ENCODE peak calls at places on chromosomes 1 and 21, in ten cellular contexts. L, J, C, Y, H, I, Z, G, X and S are unnamed samples.

GRCh38 chr1:40409467-40409866 is 35.9 kb downstream of the SMAP2 start:
- DNase-seq in C (no peak), L (no peak), H (no peak), Y (no peak), Z (no peak), G (no peak), I (no peak), X (no peak), J (no peak), S (no peak)

GRCh38 chr1:243740255-243740999 is 109.6 kb downstream of the AKT3 start:
- DNase-seq in I (no peak), L (no peak), G (no peak), Y (no peak), X (no peak), H (peak), Z (no peak), J (no peak), C (no peak), S (no peak)

GRCh38 chr1:237398751-237399150 is 356.8 kb downstream of the RYR2 start:
- DNase-seq in I (no peak), Y (no peak), X (no peak), C (no peak), Z (no peak), H (no peak), J (no peak), L (no peak), G (no peak), S (no peak)

GRCh38 chr1:28503117-28503516 is 2.7 kb upstream of the RCC1 start:
- DNase-seq in L (no peak), G (no peak), C (no peak), I (no peak), Z (no peak), Y (no peak), J (no peak), X (no peak), H (no peak), S (no peak)

GRCh38 chr1:6515771-6516170 is 24.3 kb upstream of the PLEKHG5 start:
- DNase-seq in X (no peak), J (no peak), Z (no peak), H (no peak), C (no peak), Y (no peak), G (no peak), I (no peak), L (no peak), S (no peak)

GRCh38 chr1:46496505-46496904 is 6.9 kb downstream of the DMBX1 start:
- DNase-seq in G (no peak), H (no peak), J (no peak), C (no peak), Y (no peak), I (no peak), L (no peak), X (no peak), Z (no peak), S (no peak)

GRCh38 chr1:27476222-27476621 is 13.7 kb downstream of the WASF2 start:
- DNase-seq in C (no peak), Z (no peak), G (no peak), H (no peak), L (no peak), J (no peak), I (no peak), X (no peak), Y (no peak), S (no peak)

GRCh38 chr1:51576085-51576444 is 40.8 kb upstream of the OSBPL9 start:
- DNase-seq in L (no peak), Y (no peak), G (no peak), J (no peak), C (no peak), X (no peak), H (no peak), Z (no peak), I (peak), S (no peak)

GRCh38 chr1:117694543-117694942 is 88.7 kb downstream of the TENT5C start:
- DNase-seq in L (no peak), I (no peak), Z (no peak), C (no peak), G (no peak), H (no peak), X (no peak), Y (no peak), J (no peak), S (no peak)

GRCh38 chr1:30322859-30323257 is 400.5 kb downstream of the MATN1 start:
- DNase-seq in Y (no peak), Z (no peak), I (no peak), G (no peak), L (no peak), C (peak), J (no peak), X (no peak), H (no peak), S (no peak)

GRCh38 chr1:45802343-45803298 is 791 bp upstream of the MAST2 start:
- DNase-seq in G (peak), X (peak), Y (peak), C (peak), J (peak), I (peak), Z (peak), L (peak), H (peak), S (no peak)

GRCh38 chr1:223039990-223040389 is 103.1 kb downstream of the TLR5 start:
- DNase-seq in Z (no peak), C (no peak), H (no peak), G (no peak), I (no peak), L (no peak), X (no peak), Y (no peak), J (no peak), S (no peak)

GRCh38 chr1:55582078-55582477 is 366.9 kb upstream of the USP24 start:
- DNase-seq in I (no peak), H (no peak), Z (no peak), Y (no peak), J (no peak), G (no peak), X (no peak), L (no peak), C (no peak), S (no peak)

GRCh38 chr1:247680171-247680570 is 632 bp upstream of the OR13G1 start:
- DNase-seq in H (no peak), I (no peak), Z (no peak), J (no peak), C (no peak), X (no peak), G (no peak), L (no peak), Y (no peak), S (no peak)

GRCh38 chr1:23376890-23377811 is 7.5 kb upstream of the ZNF436 start:
- DNase-seq in Z (no peak), J (peak), L (peak), Y (peak), X (no peak), C (no peak), I (no peak), G (no peak), H (peak), S (no peak)
- TF ChIP-seq CTCF in Z (no peak), J (no peak), L (no peak), Y (no peak), X (no peak), C (no peak), I (no peak), G (no peak), H (no peak), S (no peak)

DNA sequence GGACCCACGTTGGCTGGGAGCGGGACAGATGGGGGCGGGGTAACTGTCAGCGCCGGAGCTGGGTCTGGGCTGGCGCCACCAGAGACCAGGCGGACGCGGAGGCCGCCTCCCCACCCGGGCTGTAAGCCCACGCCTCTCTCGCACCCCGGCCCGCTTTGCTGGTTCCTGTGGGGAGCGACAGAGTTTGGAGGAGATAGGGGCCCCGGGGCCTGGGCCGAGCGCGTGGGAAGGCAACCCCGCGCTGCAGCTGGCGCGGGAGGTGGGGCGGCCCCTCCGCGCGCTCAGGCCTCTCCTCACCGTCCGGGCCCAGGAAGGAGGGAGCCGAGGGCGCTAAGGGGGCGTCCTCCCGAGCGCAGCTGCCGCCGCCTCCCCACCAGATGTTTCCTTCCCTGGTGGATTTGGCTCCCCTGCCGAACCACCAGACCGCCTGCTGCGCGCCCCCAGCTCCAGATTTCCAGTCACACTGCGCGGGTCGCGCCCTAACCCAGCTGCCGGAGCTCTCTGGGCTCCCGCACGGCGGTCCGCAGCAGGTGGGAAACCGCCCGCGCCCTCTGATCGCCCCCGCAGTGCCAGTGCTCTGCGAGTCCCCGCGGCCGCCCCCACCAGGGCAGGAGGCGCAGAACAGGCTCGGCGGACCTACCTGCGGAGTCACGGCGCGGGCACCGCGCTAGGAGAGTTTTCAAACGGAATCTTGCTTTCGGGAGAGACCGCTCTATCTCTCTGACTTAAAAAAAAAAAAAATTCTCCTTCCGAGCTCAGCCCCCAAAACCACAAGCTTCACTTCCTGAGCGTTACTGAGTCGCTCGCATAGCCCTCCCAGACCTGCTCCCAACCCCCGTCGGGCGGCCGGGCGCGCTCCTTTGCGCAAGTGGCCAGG is 1.1 kb downstream of the GFI1 start:
- DNase-seq in H (peak), L (no peak), J (no peak), C (no peak), I (peak), X (peak), Y (no peak), G (no peak), Z (peak), S (no peak)
- TF ChIP-seq CTCF in H (peak), L (no peak), J (peak), C (peak), I (peak), X (peak), Y (no peak), G (no peak), Z (peak), S (peak)

GRCh38 chr1:35115459-35116383 is 36.5 kb downstream of the ZMYM1 start:
- DNase-seq in X (no peak), G (no peak), J (no peak), Y (no peak), L (no peak), I (no peak), H (peak), Z (no peak), C (no peak), S (no peak)

GRCh38 chr1:35111106-35111505 is 31.9 kb downstream of the ZMYM1 start:
- DNase-seq in I (no peak), G (no peak), L (peak), Y (no peak), H (peak), X (no peak), Z (no peak), C (no peak), J (peak), S (no peak)

GRCh38 chr1:35112668-35113067 is 33.5 kb downstream of the ZMYM1 start:
- DNase-seq in L (no peak), Y (no peak), C (no peak), I (no peak), X (no peak), J (no peak), Z (no peak), G (no peak), H (peak), S (no peak)
- TF ChIP-seq CTCF in L (no peak), Y (no peak), C (peak), I (no peak), X (peak), J (no peak), Z (no peak), G (no peak), H (no peak), S (no peak)

GRCh38 chr1:230891984-230892383 is 23.7 kb upstream of the C1orf198 start:
- DNase-seq in C (no peak), L (no peak), G (no peak), Y (no peak), X (no peak), Z (no peak), I (peak), J (no peak), H (no peak), S (no peak)
- TF ChIP-seq CTCF in C (no peak), L (no peak), G (no peak), Y (no peak), X (no peak), Z (no peak), I (no peak), J (no peak), H (no peak), S (no peak)

DNA sequence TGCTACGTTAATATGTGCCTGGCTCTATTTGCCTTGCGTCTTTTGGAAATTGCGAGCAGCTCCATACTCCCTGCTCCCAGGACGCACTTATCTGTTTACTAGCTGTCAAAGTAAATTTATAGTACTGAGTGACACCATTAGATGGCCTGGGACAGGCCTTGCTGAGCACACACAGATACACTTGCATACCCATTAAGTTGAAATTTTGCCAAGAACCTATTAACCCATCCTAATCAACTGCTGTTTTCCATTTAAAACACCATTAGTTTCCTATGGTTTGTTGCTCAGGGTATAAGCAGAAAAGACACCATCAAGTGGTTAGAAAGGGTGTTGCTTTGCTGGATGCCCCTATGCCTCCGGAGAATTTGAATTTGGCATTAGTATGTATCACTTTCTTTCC is 187.3 kb downstream of the SLC44A5 start:
- DNase-seq in Y (no peak), L (no peak), H (no peak), C (no peak), J (no peak), X (no peak), G (no peak), Z (no peak), I (no peak), S (no peak)
- TF ChIP-seq CTCF in Y (no peak), L (no peak), H (no peak), C (no peak), J (no peak), X (peak), G (no peak), Z (no peak), I (no peak), S (no peak)

DNA sequence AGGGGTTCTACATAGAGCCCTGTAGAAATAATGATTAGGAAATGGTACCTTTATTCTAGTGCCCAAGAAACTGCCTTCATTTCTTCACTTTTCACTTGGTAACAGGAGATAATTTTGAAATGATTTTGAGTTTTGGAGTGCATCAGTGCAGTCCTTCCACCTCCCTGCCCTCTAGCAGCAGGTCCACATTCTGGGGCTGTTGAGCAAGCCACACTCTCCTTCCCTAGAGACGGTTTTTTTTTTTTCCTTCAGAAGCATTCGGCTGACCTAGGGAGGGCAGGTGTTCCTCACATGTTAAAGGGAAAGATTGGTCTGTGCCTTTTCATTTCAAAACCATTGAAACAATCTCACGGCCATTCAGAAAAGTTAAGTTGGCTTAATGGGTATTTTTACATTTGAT is 39.8 kb downstream of the SLC37A1 start:
- DNase-seq in Z (peak), I (no peak), Y (no peak), X (no peak), H (peak), G (no peak), L (no peak), C (no peak), J (no peak), S (no peak)
- TF ChIP-seq CTCF in Z (no peak), I (peak), Y (no peak), X (no peak), H (peak), G (no peak), L (no peak), C (no peak), J (no peak), S (no peak)